ENCODE peak calls at places on chromosomes 3 and 15, in seven cellular contexts. Y, U, P, B, Q, T and S are unnamed samples. For H3K9me3, the result is how much of the 10 kb centered on the place peaks cover.

GRCh38 chr15:73325191-73325980 is 43.4 kb downstream of the HCN4 start:
- DNase-seq in Y (no peak), P (no peak), T (no peak), B (no peak), U (no peak), Q (no peak), S (no peak)

GRCh38 chr3:195866686-195867511 is 41.5 kb downstream of the TNK2 start:
- DNase-seq in B (no peak), T (no peak), U (no peak), Y (no peak), Q (no peak), P (no peak), S (no peak)

GRCh38 chr3:153818338-153818737 is 302.9 kb upstream of the ARHGEF26 start:
- DNase-seq in B (no peak), T (no peak), Y (no peak), P (no peak), Q (no peak), U (no peak), S (no peak)

GRCh38 chr3:71138410-71138809 is 445.1 kb downstream of the FOXP1 start:
- DNase-seq in U (no peak), B (no peak), T (no peak), P (no peak), Y (no peak), Q (no peak), S (no peak)

GRCh38 chr3:156230291-156230900 is 110.0 kb downstream of the KCNAB1 start:
- DNase-seq in B (peak), Y (no peak), U (no peak), T (peak), Q (no peak), P (peak), S (peak)

GRCh38 chr3:112709929-112710328 is 69.0 kb upstream of the CCDC80 start:
- DNase-seq in T (peak), P (no peak), Y (no peak), B (no peak), Q (no peak), U (no peak), S (no peak)

GRCh38 chr3:170809975-170810357 is 60.0 kb downstream of the RPL22L1 start:
- DNase-seq in U (no peak), B (peak), P (peak), Y (peak), Q (peak), T (peak), S (peak)

GRCh38 chr3:42229266-42229941 is 36.6 kb downstream of the CCK start:
- DNase-seq in Q (no peak), Y (no peak), T (no peak), U (no peak), P (no peak), B (no peak), S (no peak)

GRCh38 chr3:134030801-134031619 is 1.3 kb upstream of the SLCO2A1 start:
- DNase-seq in Y (no peak), B (no peak), U (no peak), Q (no peak), P (no peak), T (no peak), S (no peak)

DNA sequence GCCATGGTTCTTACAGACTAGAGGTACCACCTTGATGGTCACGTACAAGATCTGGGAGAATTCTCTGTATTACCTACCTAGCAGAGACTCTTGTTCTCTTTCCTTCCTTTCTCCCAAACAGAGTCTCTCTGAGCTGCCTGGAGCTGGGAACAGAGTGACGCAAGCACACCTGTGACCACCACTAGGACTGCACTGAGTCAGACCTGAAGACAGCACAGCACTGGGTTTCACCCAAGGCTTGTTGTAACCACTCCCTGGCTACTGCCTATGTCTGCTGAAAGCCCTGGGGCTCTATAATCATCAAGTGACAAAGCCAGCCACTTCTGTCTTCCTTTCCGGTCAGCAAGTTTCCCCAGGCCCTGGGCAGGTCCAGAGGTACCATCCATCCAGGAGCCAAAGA is 293.3 kb upstream of the CNTN4 start:
- DNase-seq in B (peak), P (no peak), Q (no peak), Y (no peak), U (no peak), T (no peak), S (no peak)
- H3K9me3 ChIP-seq in B (under half), P (under half), Q (under half), Y (under half), U (under half), T (under half), S (under half)

GRCh38 chr3:141663993-141664392 is 74.1 kb upstream of the RNF7 start:
- DNase-seq in Y (peak), P (no peak), B (no peak), Q (no peak), T (no peak), U (peak), S (peak)

GRCh38 chr3:141661229-141662196 is 76.6 kb upstream of the RNF7 start:
- DNase-seq in T (no peak), U (no peak), Y (no peak), P (no peak), Q (no peak), B (no peak), S (no peak)

GRCh38 chr3:141656771-141657170 is 81.3 kb upstream of the RNF7 start:
- DNase-seq in U (no peak), Q (peak), T (no peak), P (peak), Y (peak), B (peak), S (peak)

GRCh38 chr3:141660598-141660947 is 77.5 kb upstream of the RNF7 start:
- DNase-seq in U (no peak), T (no peak), P (no peak), Q (no peak), B (no peak), Y (no peak), S (no peak)

DNA sequence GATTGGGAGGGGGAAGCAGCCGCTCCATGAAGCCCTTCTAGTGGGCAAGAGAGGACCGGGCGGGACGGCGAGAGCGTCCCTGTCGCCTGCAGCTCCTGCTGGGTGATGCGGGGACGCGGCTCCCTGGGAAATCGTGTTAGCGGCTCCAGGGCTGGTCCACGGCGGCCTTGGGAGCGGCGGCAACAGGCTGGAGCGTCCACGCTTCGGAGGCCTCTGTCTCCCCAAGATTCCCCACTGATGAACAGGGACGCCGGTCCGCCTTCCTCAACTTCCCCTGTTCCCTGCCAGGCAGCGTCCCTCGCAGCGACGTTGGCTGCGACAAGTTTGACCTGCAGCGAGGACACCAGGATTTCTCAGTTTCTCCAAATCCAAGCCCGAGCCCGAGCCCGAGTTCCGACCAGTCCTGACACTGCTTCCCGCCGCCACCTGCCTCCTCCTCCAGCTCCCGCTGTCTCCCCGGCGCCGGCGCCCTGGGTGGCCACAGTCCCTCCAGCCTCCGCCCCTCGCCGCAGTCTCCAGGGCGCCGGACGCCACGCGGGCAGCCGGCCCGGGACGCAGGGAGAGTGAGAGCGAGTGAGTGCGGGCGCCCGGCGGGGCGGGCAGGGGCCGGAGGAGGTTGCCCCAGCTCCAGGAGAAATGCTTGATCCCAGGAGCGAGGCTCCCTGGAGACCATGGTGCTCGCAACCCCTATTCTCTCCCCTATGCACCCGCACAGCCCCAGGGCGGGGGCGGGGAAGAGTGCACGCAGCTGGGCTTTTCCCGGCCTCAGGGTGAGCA is 78.1 kb upstream of the RNF7 start:
- DNase-seq in Y (peak), T (peak), P (no peak), U (peak), B (peak), Q (peak), S (peak)
- TF ChIP-seq EZH2 in Y (peak), T (no peak), P (peak), U (peak), B (no peak), Q (no peak), S (no peak)

DNA sequence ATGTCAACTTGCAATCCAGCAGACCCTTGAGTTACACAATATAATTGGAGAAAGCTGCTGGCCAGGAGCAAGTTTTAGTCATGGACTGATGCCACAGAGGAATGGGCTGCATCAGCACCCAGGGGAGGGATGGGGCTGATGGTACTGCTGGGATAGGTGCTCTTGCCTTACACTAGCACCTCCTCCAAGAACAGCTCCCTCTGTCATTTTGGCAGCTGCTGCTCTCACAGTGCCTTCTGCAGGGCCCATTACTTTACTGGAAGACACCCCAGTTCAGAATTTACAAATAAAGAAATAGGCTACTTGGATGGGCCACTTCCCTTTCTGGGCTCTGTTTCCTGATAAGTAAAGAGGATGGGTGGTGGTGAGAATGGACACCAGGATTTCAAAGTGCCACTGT is 85.3 kb upstream of the RORA start:
- DNase-seq in T (no peak), Q (no peak), B (no peak), P (no peak), U (no peak), Y (no peak), S (no peak)
- H3K9me3 ChIP-seq in T (under half), Q (under half), B (under half), P (under half), U (under half), Y (under half), S (under half)

GRCh38 chr3:43995078-43995928 is 246.4 kb upstream of the TOPAZ1 start:
- DNase-seq in B (peak), T (peak), Q (no peak), U (peak), Y (peak), P (peak), S (peak)
- TF ChIP-seq EZH2 in B (no peak), T (no peak), Q (peak), U (peak), Y (no peak), P (no peak), S (no peak)

GRCh38 chr15:26083457-26084350 is 220.6 kb upstream of the ATP10A start:
- DNase-seq in Y (peak), Q (peak), T (no peak), P (no peak), U (no peak), B (no peak), S (peak)

GRCh38 chr15:26087395-26087794 is 224.3 kb upstream of the ATP10A start:
- DNase-seq in U (no peak), P (no peak), Y (peak), B (peak), Q (peak), T (peak), S (peak)

GRCh38 chr15:26082069-26082832 is 219.1 kb upstream of the ATP10A start:
- DNase-seq in B (peak), U (peak), Y (peak), P (peak), T (peak), Q (peak), S (peak)

GRCh38 chr15:26081758-26082068 is 218.6 kb upstream of the ATP10A start:
- DNase-seq in Q (no peak), B (no peak), P (no peak), T (no peak), U (no peak), Y (no peak), S (no peak)

DNA sequence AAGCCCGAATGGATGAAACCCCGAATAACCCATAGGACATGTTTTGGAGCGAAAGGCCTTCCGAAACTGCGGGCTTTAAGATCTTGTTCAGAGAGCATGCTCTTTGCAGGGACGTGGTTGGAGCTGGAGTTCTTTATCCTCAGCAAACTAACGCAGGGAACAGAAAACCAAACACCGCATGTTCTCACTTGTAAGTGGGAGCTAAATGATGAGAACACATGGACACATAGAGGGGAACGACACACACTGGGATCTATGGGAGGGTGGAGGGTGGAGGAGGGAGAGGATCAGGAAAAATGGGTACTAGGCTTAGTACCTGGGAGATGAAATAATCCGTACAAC is 219.7 kb upstream of the ATP10A start:
- DNase-seq in B (no peak), P (no peak), T (no peak), Y (no peak), U (no peak), Q (peak), S (no peak)
- H3K9me3 ChIP-seq in B (under half), P (under half), T (under half), Y (under half), U (under half), Q (under half), S (under half)

GRCh38 chr3:88824646-88825303 is 282.6 kb upstream of the EPHA3 start:
- DNase-seq in U (no peak), B (no peak), Y (peak), Q (peak), T (no peak), P (no peak), S (no peak)
- TF ChIP-seq EZH2 in U (no peak), B (no peak), Y (no peak), Q (no peak), T (no peak), P (no peak), S (no peak)

DNA sequence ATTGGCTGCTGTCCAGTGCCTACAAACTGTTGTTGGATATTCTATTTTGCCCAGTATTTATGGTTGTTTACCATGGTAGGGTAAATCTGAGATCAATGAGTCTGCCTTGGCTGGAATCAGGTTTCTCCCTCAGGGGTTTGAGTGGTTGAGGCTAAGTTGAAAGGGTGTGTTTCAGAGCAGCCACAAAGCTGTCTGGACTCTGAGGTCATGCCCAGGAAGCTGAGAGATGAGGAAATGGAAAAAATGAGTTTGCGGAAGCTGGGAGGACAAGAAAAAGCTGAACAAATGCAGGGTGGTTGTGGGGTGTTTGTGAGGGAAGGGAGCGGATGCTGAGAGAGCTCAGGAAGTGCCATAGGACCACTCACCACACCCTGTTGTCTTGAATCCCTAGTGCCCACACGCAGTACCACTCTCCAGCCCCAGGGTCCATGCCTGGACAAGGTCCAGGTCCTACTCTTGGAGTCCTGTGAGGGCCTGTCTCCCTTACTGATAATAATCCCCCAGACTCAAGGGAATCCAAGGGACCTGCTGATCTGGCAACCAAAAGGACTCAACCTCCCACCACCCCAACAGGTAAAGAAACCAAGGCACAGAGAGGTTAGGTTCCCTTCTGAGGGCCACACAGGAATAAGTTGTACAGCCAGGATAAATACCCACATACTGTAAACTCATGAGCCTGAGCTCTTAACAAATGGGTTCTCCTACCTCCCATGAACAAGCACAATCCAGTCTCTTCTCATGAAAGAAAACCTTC is 81.6 kb downstream of the PPCDC start:
- DNase-seq in Q (peak), T (peak), U (no peak), B (peak), Y (peak), P (peak), S (peak)
- H3K9me3 ChIP-seq in Q (under half), T (under half), U (under half), B (under half), Y (under half), P (under half), S (under half)

GRCh38 chr3:66502267-66502874 is 1.5 kb upstream of the LRIG1 start:
- DNase-seq in B (no peak), U (no peak), P (no peak), T (no peak), Q (no peak), Y (no peak), S (no peak)

GRCh38 chr3:66501483-66502266 is 853 bp upstream of the LRIG1 start:
- DNase-seq in Y (no peak), P (no peak), B (no peak), U (no peak), T (no peak), Q (no peak), S (no peak)

GRCh38 chr3:66498718-66499611 is 1.9 kb downstream of the LRIG1 start:
- DNase-seq in U (no peak), B (no peak), Y (peak), Q (peak), P (no peak), T (no peak), S (peak)

GRCh38 chr3:66499881-66500574 is 794 bp downstream of the LRIG1 start:
- DNase-seq in B (peak), P (no peak), U (peak), T (no peak), Y (peak), Q (peak), S (peak)

GRCh38 chr3:66500575-66501482 is at the start of gene LRIG1:
- DNase-seq in T (peak), Q (peak), B (peak), P (no peak), Y (peak), U (peak), S (peak)
- TF ChIP-seq EZH2 in T (no peak), Q (no peak), B (no peak), P (no peak), Y (no peak), U (no peak), S (no peak)

GRCh38 chr15:25170781-25171110 is 216.0 kb downstream of the SNRPN start:
- DNase-seq in Y (no peak), U (no peak), Q (no peak), B (no peak), T (no peak), P (no peak), S (no peak)
- H3K9me3 ChIP-seq in Y (under half), U (under half), Q (under half), B (under half), T (under half), P (under half), S (under half)